ENCODE peak calls at places on chromosomes 5 and 9, in eight cellular contexts. T, R, Y, G, X, P, O and A are unnamed samples.

GRCh38 chr5:16936150-16937022 is at the start of gene MYO10:
- DNase-seq in Y (peak; percentile 79), P (peak; percentile 8), T (peak; percentile 84), O (no peak), G (peak; percentile 53), R (no peak), X (peak; percentile 16), A (no peak)

GRCh38 chr5:33576726-33577620 is 136.2 kb downstream of the TARS1 start:
- DNase-seq in R (no peak), X (no peak), P (no peak), Y (no peak), O (no peak), T (no peak), G (no peak), A (no peak)

GRCh38 chr9:132372177-132373095 is 17.6 kb upstream of the SETX start:
- DNase-seq in Y (no peak), P (no peak), R (no peak), G (peak; percentile 73), T (peak; percentile 67), O (no peak), X (no peak), A (no peak)

GRCh38 chr9:32703635-32704034 is 68.2 kb upstream of the TAF1L start:
- DNase-seq in G (no peak), X (no peak), Y (no peak), T (no peak), P (no peak), R (no peak), O (no peak), A (no peak)

GRCh38 chr5:146516151-146516475 is at the start of gene GPR151:
- DNase-seq in G (no peak), R (no peak), X (no peak), O (no peak), P (no peak), T (no peak), Y (no peak), A (no peak)

GRCh38 chr5:111574316-111574715 is 62.0 kb upstream of the STARD4 start:
- DNase-seq in Y (no peak), P (no peak), T (peak; percentile 49), G (no peak), O (no peak), R (no peak), X (no peak), A (no peak)

GRCh38 chr5:156201793-156202388 is 125.1 kb upstream of the SGCD start:
- DNase-seq in Y (peak; percentile 38), O (peak; percentile 79), R (no peak), P (no peak), G (peak; percentile 60), T (peak; percentile 73), X (no peak), A (no peak)

GRCh38 chr9:134372621-134373267 is 46.5 kb downstream of the RXRA start:
- DNase-seq in P (no peak), R (no peak), G (peak; percentile 75), Y (no peak), X (no peak), O (no peak), T (peak; percentile 72), A (no peak)

GRCh38 chr5:157820593-157821252 is 38.2 kb downstream of the CLINT1 start:
- DNase-seq in G (peak; percentile 31), Y (peak; percentile 62), T (peak; percentile 38), R (no peak), X (no peak), P (no peak), O (peak; percentile 31), A (no peak)